ENCODE peak calls at places on chromosomes 5 and 9, in eight cellular contexts. O is uterus, T is HCT116, N is transverse colon, R is adrenal gland, Z is ovary, Q is testis, D is Peyer's patch. P is an unnamed sample.

GRCh38 chr5:38607396-38607795 is 51.0 kb upstream of the LIFR start:
- DNase-seq in T (no peak), Z (no peak), D (no peak), O (no peak), N (no peak), Q (no peak), R (peak), P (no peak)

GRCh38 chr9:113886471-113886870 is 10.4 kb downstream of the ZNF618 start:
- DNase-seq in R (no peak), T (no peak), Z (no peak), D (no peak), N (no peak), O (no peak), Q (no peak), P (peak)

GRCh38 chr9:69945671-69946141 is 97.9 kb upstream of the MAMDC2 start:
- DNase-seq in Q (peak), R (peak), T (no peak), O (no peak), Z (no peak), N (peak), D (no peak), P (no peak)

GRCh38 chr9:77960356-77961153 is 71.1 kb downstream of the GNAQ start:
- DNase-seq in R (no peak), Q (no peak), O (no peak), T (no peak), N (no peak), Z (no peak), D (no peak), P (no peak)

GRCh38 chr9:13487071-13487470 is 207.6 kb upstream of the MPDZ start:
- DNase-seq in Z (no peak), N (no peak), Q (no peak), R (no peak), O (no peak), T (no peak), D (no peak), P (no peak)

GRCh38 chr9:89887286-89887685 is 282.5 kb downstream of the GADD45G start:
- DNase-seq in N (no peak), R (peak), D (no peak), Z (no peak), T (no peak), O (no peak), Q (no peak), P (peak)

GRCh38 chr5:174572591-174572990 is 151.8 kb upstream of the MSX2 start:
- DNase-seq in Q (no peak), Z (no peak), D (no peak), T (no peak), N (no peak), O (no peak), R (no peak), P (no peak)

GRCh38 chr5:55564716-55565115 is 30.0 kb upstream of the PLPP1 start:
- DNase-seq in Q (no peak), N (no peak), T (no peak), D (no peak), R (no peak), O (no peak), Z (no peak), P (no peak)

GRCh38 chr5:42811591-42812392 is at the start of gene SELENOP:
- DNase-seq in R (peak), O (peak), Z (peak), D (no peak), N (peak), T (peak), Q (peak), P (no peak)

GRCh38 chr9:91896513-91897121 is 53.4 kb downstream of the ROR2 start:
- DNase-seq in T (no peak), O (peak), R (peak), Z (peak), Q (no peak), N (peak), D (no peak), P (no peak)

GRCh38 chr5:53008751-53009150 is 19.6 kb downstream of the ITGA2 start:
- DNase-seq in N (no peak), T (peak), R (no peak), Z (no peak), Q (no peak), D (no peak), O (no peak), P (no peak)

GRCh38 chr5:76782444-76782843 is 36.4 kb upstream of the F2RL1 start:
- DNase-seq in T (no peak), O (no peak), R (no peak), Q (no peak), D (no peak), N (no peak), Z (no peak), P (no peak)

GRCh38 chr5:137395011-137395755 is 103.9 kb downstream of the SPOCK1 start:
- DNase-seq in N (no peak), D (no peak), Q (no peak), Z (no peak), R (no peak), T (no peak), O (no peak), P (no peak)

GRCh38 chr5:125311743-125312142 is 565.3 kb upstream of the ZNF608 start:
- DNase-seq in Z (no peak), Q (no peak), R (no peak), N (no peak), O (no peak), D (no peak), T (no peak), P (no peak)

GRCh38 chr5:151082274-151082902 is 1.6 kb upstream of the TNIP1 start:
- DNase-seq in T (no peak), R (no peak), Z (no peak), D (peak), N (peak), Q (no peak), O (no peak), P (no peak)

GRCh38 chr5:97162045-97162444 is 19.6 kb upstream of the LIX1 start:
- DNase-seq in D (no peak), Q (peak), Z (peak), T (peak), R (peak), O (peak), N (peak), P (no peak)

GRCh38 chr5:36444582-36444999 is 142.9 kb upstream of the RANBP3L start:
- DNase-seq in Q (peak), Z (no peak), N (peak), T (no peak), D (no peak), O (no peak), R (peak), P (no peak)

GRCh38 chr5:110625376-110625999 is 101.0 kb downstream of the TMEM232 start:
- DNase-seq in T (peak), R (no peak), D (no peak), Z (no peak), Q (no peak), O (no peak), N (no peak), P (no peak)

GRCh38 chr5:122858451-122858850 is 13.0 kb downstream of the SNX24 start:
- DNase-seq in Z (no peak), Q (no peak), D (no peak), R (no peak), T (no peak), O (no peak), N (no peak), P (no peak)

GRCh38 chr9:133767625-133768024 is 29.5 kb upstream of the SARDH start:
- DNase-seq in T (no peak), N (no peak), Z (no peak), D (no peak), O (no peak), Q (peak), R (no peak), P (no peak)

GRCh38 chr5:160324885-160325284 is 12.5 kb upstream of the CCNJL start:
- DNase-seq in O (no peak), N (no peak), Z (no peak), Q (no peak), T (no peak), R (no peak), D (no peak), P (no peak)

GRCh38 chr5:161889971-161890370 is 42.1 kb downstream of the GABRA1 start:
- DNase-seq in Z (no peak), R (no peak), D (no peak), T (no peak), N (no peak), O (no peak), Q (no peak), P (no peak)

GRCh38 chr5:179171251-179171815 is 111.2 kb downstream of the ZNF354C start:
- DNase-seq in O (no peak), T (no peak), D (no peak), N (no peak), Q (no peak), Z (no peak), R (no peak), P (no peak)

GRCh38 chr9:110443146-110443877 is 105.6 kb upstream of the TXNDC8 start:
- DNase-seq in N (no peak), R (no peak), T (no peak), Z (no peak), O (no peak), Q (no peak), D (no peak), P (no peak)

GRCh38 chr9:4721736-4722135 is 19.3 kb downstream of the AK3 start:
- DNase-seq in D (no peak), N (no peak), Q (no peak), T (no peak), R (no peak), Z (no peak), O (no peak), P (no peak)

GRCh38 chr5:121429761-121430160 is 421.9 kb upstream of the FTMT start:
- DNase-seq in D (no peak), T (no peak), O (no peak), Z (no peak), N (no peak), Q (no peak), R (no peak), P (no peak)

GRCh38 chr9:137265496-137266161 is 10.5 kb downstream of the NELFB start:
- DNase-seq in Q (no peak), N (no peak), R (no peak), T (no peak), Z (no peak), D (no peak), O (no peak), P (no peak)

GRCh38 chr9:129712595-129713524 is 40.0 kb downstream of the PTGES start:
- DNase-seq in Z (no peak), O (no peak), Q (no peak), D (no peak), N (no peak), T (no peak), R (no peak), P (no peak)

GRCh38 chr9:72305102-72305546 is 59.9 kb downstream of the ZFAND5 start:
- DNase-seq in R (peak), D (peak), T (peak), Q (peak), Z (no peak), O (peak), N (peak), P (peak)

GRCh38 chr9:132094314-132094791 is 14.7 kb upstream of the MED27 start:
- DNase-seq in D (no peak), N (no peak), Z (no peak), O (no peak), R (no peak), T (no peak), Q (no peak), P (no peak)

GRCh38 chr5:32230356-32231099 is 56.4 kb upstream of the GOLPH3 start:
- DNase-seq in O (no peak), T (no peak), D (no peak), N (no peak), Q (no peak), R (no peak), Z (no peak), P (no peak)

GRCh38 chr5:32233220-32233695 is 59.1 kb upstream of the GOLPH3 start:
- DNase-seq in Q (no peak), Z (no peak), T (no peak), D (no peak), N (no peak), O (no peak), R (no peak), P (no peak)

GRCh38 chr5:32231241-32231640 is 57.1 kb upstream of the GOLPH3 start:
- DNase-seq in Q (no peak), R (no peak), Z (no peak), O (no peak), T (no peak), D (no peak), N (no peak), P (no peak)

GRCh38 chr5:32232441-32233219 is 58.5 kb upstream of the GOLPH3 start:
- DNase-seq in N (peak), D (peak), R (peak), Z (peak), T (peak), Q (peak), O (peak), P (peak)

GRCh38 chr5:32231929-32232328 is 57.8 kb upstream of the GOLPH3 start:
- DNase-seq in R (no peak), Z (peak), D (no peak), Q (no peak), T (no peak), O (no peak), N (no peak), P (no peak)
- H3K27ac ChIP-seq in R (no peak), Z (no peak), D (no peak), Q (peak), T (no peak), O (no peak), N (peak), P (peak)

GRCh38 chr5:10474521-10475075 is 32.9 kb downstream of the ROPN1L start:
- DNase-seq in D (no peak), O (no peak), N (no peak), Q (no peak), R (no peak), T (no peak), Z (no peak), P (no peak)

GRCh38 chr5:10478436-10478835 is 36.8 kb downstream of the ROPN1L start:
- DNase-seq in T (no peak), N (no peak), Z (no peak), O (no peak), D (no peak), R (no peak), Q (no peak), P (no peak)

GRCh38 chr5:10479226-10479721 is 37.6 kb downstream of the ROPN1L start:
- DNase-seq in R (no peak), Z (no peak), O (no peak), Q (no peak), N (peak), D (peak), T (no peak), P (no peak)

GRCh38 chr5:10475931-10476687 is 34.4 kb downstream of the ROPN1L start:
- DNase-seq in O (no peak), D (no peak), Z (no peak), R (no peak), N (no peak), Q (no peak), T (no peak), P (no peak)

GRCh38 chr5:10476878-10477277 is 35.2 kb downstream of the ROPN1L start:
- DNase-seq in D (no peak), N (no peak), T (no peak), R (no peak), Z (no peak), Q (no peak), O (no peak), P (no peak)
- TF ChIP-seq POLR2A in D (no peak), N (no peak), T (no peak), R (no peak), Z (no peak), Q (no peak), O (no peak), P (no peak)

GRCh38 chr5:95317687-95318086 is 32.8 kb upstream of the MCTP1 start:
- DNase-seq in N (no peak), Q (no peak), Z (no peak), D (no peak), T (no peak), R (no peak), O (no peak), P (no peak)
- H3K27ac ChIP-seq in N (no peak), Q (no peak), Z (no peak), D (no peak), T (no peak), R (no peak), O (no peak), P (no peak)

GRCh38 chr9:127129718-127130085 is 7.3 kb upstream of the ANGPTL2 start:
- DNase-seq in O (no peak), N (no peak), Z (peak), T (no peak), D (no peak), R (no peak), Q (no peak), P (no peak)

GRCh38 chr9:127128341-127129072 is 6.1 kb upstream of the ANGPTL2 start:
- DNase-seq in O (peak), T (no peak), N (no peak), Z (peak), R (peak), Q (no peak), D (no peak), P (no peak)

GRCh38 chr9:127129073-127129717 is 6.8 kb upstream of the ANGPTL2 start:
- DNase-seq in D (no peak), T (no peak), O (no peak), N (no peak), Q (no peak), R (no peak), Z (peak), P (no peak)

GRCh38 chr9:127124792-127125191 is 2.4 kb upstream of the ANGPTL2 start:
- DNase-seq in D (no peak), O (no peak), Q (no peak), R (no peak), T (no peak), N (no peak), Z (peak), P (no peak)

GRCh38 chr9:127126981-127127380 is 4.5 kb upstream of the ANGPTL2 start:
- DNase-seq in D (no peak), N (no peak), Z (no peak), T (no peak), Q (no peak), R (no peak), O (no peak), P (no peak)
- TF ChIP-seq POLR2A in D (no peak), N (no peak), Z (no peak), T (no peak), Q (no peak), R (no peak), O (no peak), P (no peak)